ENCODE peak calls at places on chromosomes 16 and 17, in five cellular contexts. C is AG04449, Z is lower leg skin, G is thoracic aorta, Y is tibial nerve. W is an unnamed sample.

GRCh38 chr16:80051040-80051439 is 450.5 kb upstream of the MAF start:
- DNase-seq in Z (no peak), Y (no peak), C (no peak), G (no peak), W (no peak)

GRCh38 chr16:64892843-64893242 is 229.0 kb downstream of the CDH11 start:
- DNase-seq in Y (no peak), G (no peak), Z (no peak), C (peak), W (no peak)

GRCh38 chr16:2331199-2331931 is 9.2 kb downstream of the ABCA3 start:
- DNase-seq in Y (no peak), G (no peak), Z (peak), C (no peak), W (no peak)

GRCh38 chr17:59004338-59005111 is 102.2 kb downstream of the TRIM37 start:
- DNase-seq in C (no peak), Z (peak), Y (peak), G (peak), W (no peak)

GRCh38 chr17:80024206-80024972 is 11.3 kb downstream of the TBC1D16 start:
- DNase-seq in C (no peak), G (no peak), Z (no peak), Y (no peak), W (no peak)

GRCh38 chr17:78962345-78962983 is 17.3 kb downstream of the LGALS3BP start:
- DNase-seq in G (no peak), Z (no peak), Y (no peak), C (no peak), W (no peak)

GRCh38 chr17:30112794-30113193 is 3.8 kb upstream of the NSRP1 start:
- DNase-seq in C (no peak), Y (no peak), Z (no peak), G (no peak), W (no peak)

GRCh38 chr16:30619643-30620042 is 9.5 kb upstream of the ZNF689 start:
- DNase-seq in Z (no peak), G (no peak), C (no peak), Y (no peak), W (no peak)

GRCh38 chr16:67013823-67014640 is 14.9 kb upstream of the CBFB start:
- DNase-seq in Z (peak), Y (peak), G (no peak), C (no peak), W (peak)

GRCh38 chr17:7110617-7111306 is 3.9 kb downstream of the ASGR2 start:
- DNase-seq in Z (no peak), Y (no peak), G (no peak), C (no peak), W (no peak)

GRCh38 chr16:80265624-80266306 is 275.0 kb upstream of the DYNLRB2 start:
- DNase-seq in Z (no peak), C (no peak), G (no peak), Y (no peak), W (no peak)

GRCh38 chr16:16096161-16096857 is 127.0 kb downstream of the ABCC6 start:
- DNase-seq in C (peak), G (peak), Y (peak), Z (no peak), W (no peak)

GRCh38 chr16:65413861-65414260 is 292.0 kb upstream of the CDH11 start:
- DNase-seq in G (no peak), C (no peak), Z (no peak), Y (no peak), W (no peak)

GRCh38 chr17:3575506-3575905 is 17.9 kb upstream of the TRPV3 start:
- DNase-seq in Z (no peak), Y (peak), C (no peak), G (no peak), W (no peak)

GRCh38 chr16:61182416-61182815 is 853.8 kb downstream of the CDH8 start:
- DNase-seq in Y (no peak), C (no peak), Z (no peak), G (no peak), W (no peak)

GRCh38 chr16:86479419-86479818 is 30.9 kb upstream of the FOXF1 start:
- DNase-seq in C (no peak), Z (no peak), G (no peak), Y (no peak), W (no peak)

GRCh38 chr16:57473176-57473840 is 10.8 kb downstream of the POLR2C start:
- DNase-seq in Y (no peak), C (no peak), G (no peak), Z (peak), W (no peak)

GRCh38 chr16:3095869-3096268 is 3.2 kb downstream of the ZSCAN10 start:
- DNase-seq in C (no peak), Z (no peak), Y (no peak), G (no peak), W (no peak)

GRCh38 chr16:86889974-86890373 is 311.6 kb downstream of the FOXL1 start:
- DNase-seq in Y (no peak), G (no peak), Z (no peak), C (no peak), W (no peak)

GRCh38 chr17:74453665-74454196 is 12.7 kb upstream of the CD300A start:
- DNase-seq in Y (no peak), Z (no peak), C (no peak), G (no peak), W (no peak)

GRCh38 chr16:77937473-77938195 is 84.7 kb upstream of the CLEC3A start:
- DNase-seq in G (no peak), C (no peak), Z (no peak), Y (peak), W (no peak)

GRCh38 chr16:29757950-29758466 is 12.2 kb upstream of the C16orf54 start:
- DNase-seq in Z (no peak), C (peak), Y (no peak), G (no peak), W (no peak)

GRCh38 chr17:29973005-29973404 is 31.6 kb downstream of the EFCAB5 start:
- DNase-seq in Z (no peak), C (no peak), Y (no peak), G (no peak), W (no peak)

GRCh38 chr16:83578146-83578545 is 229.6 kb upstream of the HSBP1 start:
- DNase-seq in C (no peak), Z (peak), Y (no peak), G (no peak), W (no peak)

GRCh38 chr17:68777856-68778694 is 176.9 kb upstream of the FAM20A start:
- DNase-seq in G (no peak), C (no peak), Z (no peak), Y (no peak), W (no peak)

GRCh38 chr16:3807425-3808123 is 72.9 kb downstream of the CREBBP start:
- DNase-seq in C (no peak), G (no peak), Z (no peak), Y (no peak), W (no peak)

GRCh38 chr17:323721-324139 is 28.9 kb downstream of the RPH3AL start:
- DNase-seq in Z (no peak), C (no peak), Y (no peak), G (no peak), W (no peak)

GRCh38 chr17:80107231-80108021 is 6.0 kb downstream of the GAA start:
- DNase-seq in Z (peak), C (no peak), G (no peak), Y (no peak), W (no peak)

GRCh38 chr17:28365487-28365886 is 488 bp upstream of the SEBOX start:
- DNase-seq in G (no peak), Z (no peak), C (no peak), Y (no peak), W (no peak)

GRCh38 chr17:33664116-33664840 is 371.2 kb upstream of the ASIC2 start:
- DNase-seq in C (no peak), Y (no peak), Z (no peak), G (no peak), W (no peak)

GRCh38 chr17:32192379-32192778 is 50.1 kb downstream of the RHOT1 start:
- DNase-seq in G (no peak), C (no peak), Y (no peak), Z (no peak), W (no peak)
- TF ChIP-seq CTCF in G (no peak), C (no peak), Y (no peak), Z (no peak), W (no peak)

GRCh38 chr16:673399-673991 is 2.0 kb upstream of the RHBDL1 start:
- DNase-seq in Z (no peak), Y (no peak), C (no peak), G (no peak), W (no peak)

GRCh38 chr16:675884-676564 is 553 bp downstream of the RHBDL1 start:
- DNase-seq in Y (no peak), Z (no peak), G (no peak), C (no peak), W (no peak)

GRCh38 chr16:674214-674881 is 1.1 kb upstream of the RHBDL1 start:
- DNase-seq in C (no peak), Z (no peak), G (no peak), Y (no peak), W (no peak)

GRCh38 chr16:676565-677297 is 1.3 kb downstream of the RHBDL1 start:
- DNase-seq in G (no peak), Z (peak), C (no peak), Y (no peak), W (no peak)

GRCh38 chr16:674968-675883 is at the start of gene RHBDL1:
- DNase-seq in Z (no peak), C (no peak), G (no peak), Y (no peak), W (no peak)
- TF ChIP-seq CTCF in Z (no peak), C (no peak), G (no peak), Y (no peak), W (no peak)

DNA sequence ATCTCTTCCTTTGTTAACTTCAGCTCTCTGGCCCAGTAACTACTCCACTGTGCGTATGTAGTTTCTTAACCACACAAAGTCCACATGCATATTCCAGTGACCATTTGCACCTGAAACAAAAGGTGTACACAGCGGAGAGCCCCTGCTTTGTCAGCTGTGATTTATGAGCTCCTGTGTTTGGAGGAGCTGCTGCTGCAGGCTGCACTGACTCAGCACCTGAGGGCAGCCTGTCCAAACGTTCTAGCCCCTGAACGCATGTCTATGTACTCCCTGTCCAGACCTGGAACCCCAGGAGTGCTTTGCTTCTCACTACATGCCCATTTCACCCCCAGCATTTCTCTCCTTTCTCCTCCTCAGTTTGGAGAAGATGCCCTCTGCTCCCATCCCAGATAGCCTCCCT is 216.1 kb downstream of the ABCC12 start:
- DNase-seq in Z (no peak), C (no peak), Y (no peak), G (no peak), W (no peak)
- TF ChIP-seq CTCF in Z (no peak), C (no peak), Y (no peak), G (no peak), W (no peak)

GRCh38 chr17:39695089-39695474 is 4.8 kb upstream of the ERBB2 start:
- DNase-seq in Y (no peak), C (no peak), Z (no peak), G (no peak), W (no peak)
- TF ChIP-seq CTCF in Y (no peak), C (no peak), Z (no peak), G (no peak), W (no peak)

DNA sequence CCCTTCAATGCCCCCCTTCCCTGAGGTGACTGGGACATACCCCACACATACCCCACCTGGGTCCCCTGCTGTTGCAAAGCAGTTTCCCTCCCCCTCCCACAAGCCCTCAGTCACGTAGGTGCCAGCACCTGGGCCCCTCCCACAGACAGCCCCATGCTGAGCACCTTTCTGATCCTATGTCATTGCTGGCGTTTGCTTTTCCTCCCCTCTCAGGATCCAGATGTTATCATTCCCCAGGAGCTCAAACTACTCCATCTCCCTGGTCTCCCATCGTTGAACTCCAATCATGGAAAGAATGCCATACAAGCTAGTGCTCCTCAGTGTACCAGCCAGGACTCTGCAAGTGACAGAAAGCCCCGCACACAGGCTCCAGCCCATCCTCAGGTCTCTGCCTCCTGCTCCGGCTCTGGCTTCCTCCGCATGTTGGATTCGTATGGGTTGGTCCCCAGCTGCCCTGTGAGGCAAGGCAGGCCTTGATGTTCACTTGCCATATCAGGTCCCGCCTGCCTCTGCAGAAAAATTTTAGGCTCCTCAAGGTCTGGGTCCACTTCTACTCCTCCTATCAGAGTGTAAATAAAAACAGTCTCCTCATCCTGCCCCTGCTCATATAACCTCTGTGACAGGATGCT is 31.4 kb upstream of the MED9 start:
- DNase-seq in G (no peak), Z (no peak), C (no peak), Y (no peak), W (no peak)
- TF ChIP-seq CTCF in G (no peak), Z (no peak), C (no peak), Y (no peak), W (no peak)

DNA sequence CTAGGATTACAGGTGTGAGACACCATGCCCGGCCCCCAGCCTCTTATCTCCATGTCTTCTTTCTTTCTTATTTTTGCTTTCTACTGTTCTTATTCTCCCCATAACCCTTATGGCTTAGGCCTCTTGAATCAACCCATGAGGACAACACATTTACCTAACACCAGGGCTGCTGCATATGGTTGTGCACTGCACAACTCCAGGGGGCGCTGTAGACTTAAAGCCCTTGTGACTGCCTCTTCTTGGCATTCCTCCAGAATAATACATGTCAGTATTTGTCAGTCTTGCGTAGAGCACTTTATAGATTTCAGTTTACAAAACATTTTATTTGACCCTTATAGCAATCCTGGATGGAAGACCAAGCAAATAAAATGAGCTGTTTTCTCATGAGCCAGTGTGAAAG is 225.0 kb upstream of the SALL1 start:
- DNase-seq in C (no peak), G (no peak), Y (no peak), Z (no peak), W (no peak)
- TF ChIP-seq CTCF in C (no peak), G (no peak), Y (no peak), Z (no peak), W (no peak)

W was measured in osteocyte.